ENCODE peak calls at places on chromosome 22, in four cellular contexts. T is Karpas-422, Z is mammary epithelial cell, C is K562. B is an unnamed sample. For H4K20me1, the result is how much of the 10 kb centered on the place peaks cover.

GRCh38 chr22:43750751-43751150 is 61.4 kb downstream of the EFCAB6 start:
- DNase-seq in T (no peak), Z (no peak), C (no peak), B (no peak)

GRCh38 chr22:46613606-46613997 is 6.6 kb upstream of the GRAMD4 start:
- DNase-seq in T (peak), Z (no peak), C (no peak), B (no peak)

GRCh38 chr22:36010090-36010489 is 18.5 kb downstream of the RBFOX2 start:
- DNase-seq in T (no peak), Z (no peak), C (peak), B (no peak)

GRCh38 chr22:26725012-26725676 is 67.8 kb downstream of the MIAT start:
- DNase-seq in T (no peak), Z (no peak), C (no peak), B (no peak)

GRCh38 chr22:25661067-25661466 is 80.9 kb upstream of the MYO18B start:
- DNase-seq in T (no peak), Z (no peak), C (no peak), B (no peak)

GRCh38 chr22:27487600-27488450 is 313.7 kb downstream of the MN1 start:
- DNase-seq in T (no peak), Z (no peak), C (no peak), B (no peak)

GRCh38 chr22:38843201-38843715 is 570 bp downstream of the NPTXR start:
- DNase-seq in T (no peak), Z (peak), C (peak), B (no peak)

GRCh38 chr22:40021401-40022000 is 26.7 kb downstream of the FAM83F start:
- DNase-seq in T (no peak), Z (no peak), C (no peak), B (no peak)

GRCh38 chr22:22380098-22381030 is 128.2 kb downstream of the ZNF280B start:
- DNase-seq in T (peak), Z (no peak), C (peak), B (no peak)

GRCh38 chr22:27715078-27715477 is 86.5 kb downstream of the MN1 start:
- DNase-seq in T (no peak), Z (no peak), C (no peak), B (no peak)

GRCh38 chr22:22425783-22426624 is 82.5 kb downstream of the ZNF280B start:
- DNase-seq in T (no peak), Z (no peak), C (peak), B (no peak)

GRCh38 chr22:22392131-22392530 is 116.4 kb downstream of the ZNF280B start:
- DNase-seq in T (no peak), Z (no peak), C (peak), B (no peak)

GRCh38 chr22:37558815-37559214 is 1.5 kb upstream of the CDC42EP1 start:
- DNase-seq in T (no peak), Z (no peak), C (no peak), B (no peak)

GRCh38 chr22:37240240-37240940 is 3.7 kb downstream of the RAC2 start:
- DNase-seq in T (peak), Z (no peak), C (no peak), B (no peak)

GRCh38 chr22:48939441-48940265 is 888.0 kb downstream of the BRD1 start:
- DNase-seq in T (no peak), Z (no peak), C (no peak), B (no peak)

GRCh38 chr22:30196141-30196866 is 50.3 kb downstream of the LIF start:
- DNase-seq in T (no peak), Z (peak), C (peak), B (peak)

GRCh38 chr22:48456449-48456848 is 1371.2 kb downstream of the BRD1 start:
- DNase-seq in T (no peak), Z (no peak), C (no peak), B (no peak)

GRCh38 chr22:42360348-42360747 is 71.9 kb downstream of the NFAM1 start:
- DNase-seq in T (no peak), Z (no peak), C (no peak), B (no peak)

GRCh38 chr22:42324991-42325710 is 54.7 kb upstream of the TCF20 start:
- DNase-seq in T (no peak), Z (no peak), C (no peak), B (no peak)

GRCh38 chr22:37196539-37197450 is 8.7 kb upstream of the C1QTNF6 start:
- DNase-seq in T (no peak), Z (peak), C (no peak), B (no peak)

GRCh38 chr22:38868886-38869381 is 3.1 kb downstream of the CBX6 start:
- DNase-seq in T (peak), Z (peak), C (peak), B (no peak)

GRCh38 chr22:35955546-35955945 is 73.1 kb downstream of the RBFOX2 start:
- DNase-seq in T (no peak), Z (no peak), C (no peak), B (no peak)

GRCh38 chr22:48960981-48961655 is 866.6 kb downstream of the BRD1 start:
- DNase-seq in T (no peak), Z (no peak), C (no peak), B (no peak)

GRCh38 chr22:32788884-32789624 is 12.5 kb upstream of the TIMP3 start:
- DNase-seq in T (no peak), Z (no peak), C (no peak), B (no peak)

GRCh38 chr22:35620624-35621245 is 3.6 kb upstream of the MB start:
- DNase-seq in T (no peak), Z (no peak), C (no peak), B (no peak)

GRCh38 chr22:39617342-39617741 is 46.8 kb downstream of the CACNA1I start:
- DNase-seq in T (no peak), Z (no peak), C (no peak), B (no peak)

GRCh38 chr22:41916745-41917358 is 2.0 kb upstream of the SHISA8 start:
- DNase-seq in T (peak), Z (no peak), C (no peak), B (no peak)

GRCh38 chr22:17845790-17846189 is 71.5 kb upstream of the BID start:
- DNase-seq in T (no peak), Z (no peak), C (no peak), B (no peak)

GRCh38 chr22:37927129-37927936 is 21.2 kb downstream of the MICALL1 start:
- DNase-seq in T (no peak), Z (no peak), C (no peak), B (no peak)

GRCh38 chr22:33658775-33659174 is 261.5 kb downstream of the LARGE1 start:
- DNase-seq in T (no peak), Z (no peak), C (no peak), B (no peak)

GRCh38 chr22:27751277-27752070 is 50.1 kb downstream of the MN1 start:
- DNase-seq in T (no peak), Z (no peak), C (no peak), B (no peak)

GRCh38 chr22:37275622-37276021 is 6.7 kb upstream of the CYTH4 start:
- DNase-seq in T (no peak), Z (no peak), C (no peak), B (no peak)

GRCh38 chr22:37672920-37673453 is 2.4 kb upstream of the LGALS1 start:
- DNase-seq in T (no peak), Z (no peak), C (no peak), B (no peak)

GRCh38 chr22:47059701-47060161 is 297.3 kb downstream of the TBC1D22A start:
- DNase-seq in T (peak), Z (peak), C (no peak), B (no peak)

GRCh38 chr22:47307326-47307725 is 544.9 kb downstream of the TBC1D22A start:
- DNase-seq in T (no peak), Z (no peak), C (peak), B (no peak)

GRCh38 chr22:48748113-48748859 is 1079.4 kb downstream of the BRD1 start:
- DNase-seq in T (no peak), Z (no peak), C (no peak), B (no peak)

GRCh38 chr22:23826510-23827350 is 12.1 kb downstream of the DERL3 start:
- DNase-seq in T (no peak), Z (no peak), C (no peak), B (no peak)
- H4K20me1 ChIP-seq in T (under half), Z (under half), C (under half), B (under half)

GRCh38 chr22:50202130-50202671 is 1.4 kb downstream of the SELENOO start:
- DNase-seq in T (peak), Z (no peak), C (no peak), B (no peak)
- H4K20me1 ChIP-seq in T (under half), Z (under half), C (under half), B (under half)

DNA sequence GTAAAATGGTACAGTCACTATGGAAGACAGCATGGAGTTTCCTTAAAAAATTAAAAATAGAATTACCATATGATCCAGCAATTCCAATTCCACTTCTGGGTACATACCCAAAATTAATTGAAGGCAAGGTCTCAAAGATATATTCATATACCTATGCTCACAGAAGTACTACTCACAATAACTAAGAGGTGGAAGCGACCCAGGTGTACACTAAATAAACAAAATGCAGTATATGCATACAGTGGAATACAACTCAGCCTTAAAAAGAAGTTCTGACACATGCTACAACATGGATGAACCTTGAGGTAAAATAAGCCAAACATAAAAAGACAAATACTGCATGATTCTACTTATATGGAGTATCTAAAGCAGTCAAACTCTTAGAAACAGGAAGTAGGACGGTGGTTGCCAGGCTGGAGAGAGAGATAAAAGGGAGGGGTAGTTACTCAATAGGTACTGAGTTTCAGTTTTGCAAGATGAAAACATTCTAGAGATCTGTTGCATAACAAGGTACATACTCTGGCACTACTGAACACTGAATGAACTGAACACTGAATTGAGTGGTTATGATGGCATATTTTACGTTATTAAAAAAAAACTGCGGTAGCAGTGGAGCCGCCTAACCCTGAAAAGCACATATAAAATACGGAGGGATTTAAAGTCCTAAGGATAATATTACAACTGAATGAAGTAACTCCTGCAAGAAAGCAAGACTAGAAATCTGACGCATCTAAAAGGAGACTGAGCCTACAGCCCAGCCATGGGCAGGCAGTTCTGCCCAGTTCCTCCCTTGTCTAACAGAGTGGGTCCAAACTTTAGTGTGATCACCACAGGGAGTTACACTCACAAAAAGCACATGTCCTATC is 12.8 kb downstream of the DGCR2 start:
- DNase-seq in T (peak), Z (peak), C (no peak), B (no peak)
- H4K20me1 ChIP-seq in T (under half), Z (under half), C (under half), B (under half)

DNA sequence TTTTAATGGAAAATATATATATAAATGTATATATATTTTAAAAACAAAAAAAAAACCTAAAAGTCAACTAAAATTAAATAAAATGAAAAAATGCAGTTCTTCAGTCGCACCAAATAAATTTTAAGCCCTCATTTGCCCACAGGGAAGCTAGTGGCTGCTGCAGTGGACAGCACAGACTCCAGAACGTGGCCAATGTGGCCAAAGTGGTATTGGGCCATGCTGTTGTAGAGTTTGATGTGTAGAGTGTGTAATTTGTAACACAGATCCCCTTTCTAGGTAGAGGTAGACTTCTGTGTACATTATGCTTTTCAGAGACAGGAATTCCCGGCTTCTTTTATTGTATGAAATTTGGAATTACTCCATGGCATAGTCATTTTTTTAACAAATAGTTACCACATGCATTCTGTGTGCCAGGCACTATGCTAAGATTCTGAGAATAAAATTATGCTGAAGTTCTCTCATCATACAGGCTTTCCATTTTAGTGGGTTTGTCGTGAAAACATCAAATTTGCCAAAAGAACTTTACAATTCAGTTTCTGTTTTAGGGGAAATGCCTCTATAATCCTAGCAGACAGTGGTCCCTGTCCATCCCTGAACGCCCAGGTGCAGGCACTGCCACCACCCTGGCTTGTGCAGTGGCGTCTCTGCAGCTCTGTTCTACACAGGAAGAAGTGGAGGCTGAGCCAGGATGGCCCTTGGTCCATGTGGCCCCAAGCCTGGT is 68.5 kb downstream of the MED15 start:
- DNase-seq in T (no peak), Z (no peak), C (no peak), B (no peak)
- H4K20me1 ChIP-seq in T (under half), Z (under half), C (half or more), B (under half)